ENCODE peak calls at places on chromosomes 3 and 15, in seven cellular contexts. T is left ventricle myocardium inferior, N is transverse colon, B is thoracic aorta, H is bronchial epithelial cell, D is astrocyte, P is tibial artery. L is an unnamed sample. For H3K27me3, the result is how much of the 10 kb centered on the place peaks cover.

GRCh38 chr3:185521349-185522138 is 22.7 kb upstream of the TMEM41A start:
- DNase-seq in T (peak), N (no peak), B (no peak), H (no peak), D (no peak), P (no peak), L (no peak)

GRCh38 chr3:114194750-114195149 is 15.9 kb upstream of the DRD3 start:
- DNase-seq in T (no peak), N (no peak), B (no peak), H (no peak), D (peak), P (no peak), L (no peak)

GRCh38 chr3:193870376-193871092 is 265.4 kb upstream of the HES1 start:
- DNase-seq in T (no peak), N (no peak), B (no peak), H (peak), D (no peak), P (no peak), L (no peak)

GRCh38 chr3:18238721-18239331 is 186.3 kb downstream of the SATB1 start:
- DNase-seq in T (no peak), N (no peak), B (no peak), H (peak), D (peak), P (no peak), L (no peak)

GRCh38 chr3:105228696-105229095 is 138.0 kb upstream of the ALCAM start:
- DNase-seq in T (no peak), N (no peak), B (no peak), H (peak), D (no peak), P (no peak), L (no peak)

GRCh38 chr15:89937365-89938355 is 24.9 kb upstream of the ARPIN start:
- DNase-seq in T (no peak), N (no peak), B (no peak), H (peak), D (peak), P (no peak), L (no peak)

GRCh38 chr3:194283218-194284006 is 67.7 kb downstream of the CPN2 start:
- DNase-seq in T (no peak), N (peak), B (no peak), H (no peak), D (no peak), P (peak), L (no peak)

GRCh38 chr3:102165367-102165766 is 269.4 kb upstream of the ZPLD1 start:
- DNase-seq in T (no peak), N (no peak), B (no peak), H (no peak), D (peak), P (no peak), L (no peak)

GRCh38 chr3:46521096-46521495 is 23.3 kb downstream of the RTP3 start:
- DNase-seq in T (no peak), N (no peak), B (no peak), H (no peak), D (no peak), P (no peak), L (no peak)

GRCh38 chr3:31596176-31596575 is 63.5 kb downstream of the STT3B start:
- DNase-seq in T (no peak), N (no peak), B (no peak), H (no peak), D (no peak), P (no peak), L (no peak)

GRCh38 chr3:37591130-37591865 is 270.4 kb upstream of the CTDSPL start:
- DNase-seq in T (peak), N (no peak), B (no peak), H (no peak), D (no peak), P (no peak), L (no peak)

GRCh38 chr3:52790337-52790736 is 4.3 kb upstream of the ITIH3 start:
- DNase-seq in T (no peak), N (no peak), B (no peak), H (no peak), D (no peak), P (no peak), L (no peak)

GRCh38 chr3:123584284-123584987 is 417 bp downstream of the HACD2 start:
- DNase-seq in T (peak), N (peak), B (no peak), H (no peak), D (no peak), P (peak), L (no peak)

DNA sequence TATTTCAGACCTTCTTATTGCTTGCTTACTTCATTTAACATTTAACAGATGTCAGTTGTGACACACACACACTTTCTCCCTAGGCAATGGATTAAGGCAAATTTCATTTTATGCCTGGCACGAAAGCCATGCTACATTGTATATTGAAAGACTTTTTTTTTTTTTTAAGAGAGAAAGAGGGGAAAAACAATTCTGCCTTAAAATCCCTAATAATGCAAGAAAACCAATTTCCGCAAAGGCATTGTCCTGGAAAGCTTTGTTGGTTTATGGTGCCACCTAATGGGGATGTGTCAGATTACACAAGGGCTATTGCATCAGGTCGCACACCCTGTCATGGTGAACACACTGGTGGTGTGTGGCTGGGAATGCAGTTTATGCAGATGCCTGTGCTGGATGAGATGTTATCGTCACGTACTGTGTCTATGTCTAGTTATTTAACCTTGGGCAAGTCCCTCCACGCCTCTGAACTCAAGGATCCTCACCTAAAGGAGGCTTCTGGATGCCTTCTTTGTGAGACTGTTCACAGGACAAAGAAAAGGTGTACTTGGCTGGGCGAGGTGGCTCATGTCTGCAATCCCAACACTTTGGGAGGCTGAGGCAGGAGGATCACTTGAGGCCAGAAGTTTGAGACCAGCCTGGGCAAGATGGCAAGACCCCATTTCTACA is 37.3 kb upstream of the RFTN1 start:
- DNase-seq in T (no peak), N (peak), B (peak), H (peak), D (peak), P (no peak), L (peak)
- H3K4me3 ChIP-seq in T (peak), N (no peak), B (peak), H (peak), D (peak), P (no peak), L (no peak)

GRCh38 chr3:126212629-126213375 is 32.4 kb upstream of the ALDH1L1 start:
- DNase-seq in T (peak), N (peak), B (no peak), H (peak), D (peak), P (peak), L (no peak)
- TF ChIP-seq CTCF in T (peak), N (peak), B (peak), H (peak), D (no peak), P (no peak), L (peak)

GRCh38 chr3:106277731-106278130 is 408.9 kb upstream of the CBLB start:
- DNase-seq in T (no peak), N (no peak), B (no peak), H (no peak), D (no peak), P (no peak), L (no peak)
- H3K27me3 ChIP-seq in T (under half), N (under half), B (under half), H (under half), D (under half), P (under half), L (under half)

GRCh38 chr15:31326729-31327673 is at the start of gene KLF13:
- DNase-seq in T (peak), N (peak), B (no peak), H (peak), D (no peak), P (peak), L (no peak)

GRCh38 chr15:31324739-31325431 is 1.8 kb upstream of the KLF13 start:
- DNase-seq in T (no peak), N (no peak), B (no peak), H (no peak), D (no peak), P (no peak), L (no peak)

GRCh38 chr15:31323627-31324026 is 3.0 kb upstream of the KLF13 start:
- DNase-seq in T (no peak), N (no peak), B (no peak), H (no peak), D (no peak), P (no peak), L (no peak)

GRCh38 chr15:31325976-31326728 is 483 bp upstream of the KLF13 start:
- DNase-seq in T (peak), N (peak), B (peak), H (peak), D (peak), P (peak), L (peak)

DNA sequence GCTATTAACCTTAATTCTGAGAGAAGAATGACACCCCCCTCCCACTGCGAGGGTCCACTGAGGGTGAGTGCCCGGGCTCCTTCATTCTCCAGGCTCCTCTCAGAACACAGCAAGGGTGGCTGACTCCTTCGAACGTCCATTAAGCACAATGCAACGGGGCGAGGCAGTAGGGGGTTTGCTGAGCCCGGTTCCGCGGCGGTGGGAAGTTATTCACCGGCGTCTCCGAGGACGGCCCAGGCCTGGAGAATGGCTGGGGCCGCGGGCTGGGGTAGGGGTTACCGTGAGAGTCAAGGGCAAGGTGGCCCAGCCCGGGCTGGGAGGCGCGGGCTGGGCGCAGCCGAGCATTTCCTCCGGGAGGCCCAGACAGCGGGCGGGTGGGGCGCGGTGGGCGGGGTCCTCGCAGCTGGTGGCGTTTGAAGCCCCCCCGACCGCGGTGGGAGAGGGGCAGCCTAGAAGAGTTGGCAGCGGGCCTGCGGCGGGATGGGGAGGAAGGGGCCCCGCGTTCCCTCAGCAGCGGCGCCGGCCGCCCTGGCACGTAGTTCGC is 1.1 kb upstream of the KLF13 start:
- DNase-seq in T (peak), N (peak), B (no peak), H (peak), D (no peak), P (peak), L (no peak)
- H3K4me3 ChIP-seq in T (peak), N (peak), B (peak), H (peak), D (peak), P (peak), L (peak)

GRCh38 chr3:171018151-171018935 is 8.2 kb downstream of the SLC2A2 start:
- DNase-seq in T (no peak), N (no peak), B (no peak), H (no peak), D (peak), P (no peak), L (no peak)
- TF ChIP-seq CTCF in T (peak), N (no peak), B (no peak), H (no peak), D (no peak), P (no peak), L (peak)

GRCh38 chr3:186831795-186832194 is 10.7 kb upstream of the ADIPOQ start:
- DNase-seq in T (no peak), N (no peak), B (no peak), H (no peak), D (no peak), P (no peak), L (no peak)
- H3K27me3 ChIP-seq in T (half or more), N (half or more), B (under half), H (under half), D (under half), P (under half), L (under half)

GRCh38 chr15:74958320-74958907 is 1.8 kb upstream of the RPP25 start:
- DNase-seq in T (peak), N (peak), B (peak), H (no peak), D (no peak), P (peak), L (no peak)
- H3K4me3 ChIP-seq in T (peak), N (peak), B (peak), H (peak), D (peak), P (peak), L (peak)

GRCh38 chr15:92683511-92683834 is 27.9 kb upstream of the FAM174B start:
- DNase-seq in T (peak), N (peak), B (no peak), H (peak), D (no peak), P (no peak), L (no peak)
- TF ChIP-seq CTCF in T (peak), N (peak), B (peak), H (peak), D (peak), P (peak), L (peak)

L was measured in kidney epithelial cell.